ENCODE peak calls at places on chromosomes 5 and 9, in ten cellular contexts. One of them, this sample, is unnamed. For H3K36me3, the result is how much of the 10 kb centered on the place peaks cover.

GRCh38 chr9:71680189-71680983 is 87.9 kb downstream of the CEMIP2 start:
- DNase-seq in vagina: no peak
- DNase-seq in tibial artery: no peak
- DNase-seq in left ventricle myocardium inferior: no peak
- DNase-seq in CD4-positive, CD25-positive, alpha-beta regulatory T cell: no peak
- DNase-seq in stomach: no peak
- DNase-seq in tibial nerve: no peak
- DNase-seq in transverse colon: no peak
- DNase-seq in heart right ventricle: no peak
- DNase-seq in Caco-2: peak
- DNase-seq in this sample: no peak

GRCh38 chr9:5718296-5719032 is 89.6 kb downstream of the RIC1 start:
- DNase-seq in vagina: no peak
- DNase-seq in tibial artery: no peak
- DNase-seq in left ventricle myocardium inferior: no peak
- DNase-seq in CD4-positive, CD25-positive, alpha-beta regulatory T cell: no peak
- DNase-seq in stomach: no peak
- DNase-seq in tibial nerve: no peak
- DNase-seq in transverse colon: no peak
- DNase-seq in heart right ventricle: no peak
- DNase-seq in Caco-2: no peak
- DNase-seq in this sample: no peak

GRCh38 chr9:130034570-130034969 is 8.4 kb downstream of the FNBP1 start:
- DNase-seq in vagina: no peak
- DNase-seq in tibial artery: no peak
- DNase-seq in left ventricle myocardium inferior: no peak
- DNase-seq in CD4-positive, CD25-positive, alpha-beta regulatory T cell: no peak
- DNase-seq in stomach: no peak
- DNase-seq in tibial nerve: no peak
- DNase-seq in transverse colon: no peak
- DNase-seq in heart right ventricle: no peak
- DNase-seq in Caco-2: no peak
- DNase-seq in this sample: no peak

GRCh38 chr9:97567182-97567893 is 65.8 kb downstream of the TSTD2 start:
- DNase-seq in vagina: no peak
- DNase-seq in tibial artery: peak
- DNase-seq in left ventricle myocardium inferior: no peak
- DNase-seq in CD4-positive, CD25-positive, alpha-beta regulatory T cell: no peak
- DNase-seq in stomach: no peak
- DNase-seq in tibial nerve: no peak
- DNase-seq in transverse colon: no peak
- DNase-seq in heart right ventricle: no peak
- DNase-seq in Caco-2: no peak
- DNase-seq in this sample: no peak

GRCh38 chr9:38343037-38343436 is 49.5 kb upstream of the ALDH1B1 start:
- DNase-seq in vagina: peak
- DNase-seq in tibial artery: no peak
- DNase-seq in left ventricle myocardium inferior: no peak
- DNase-seq in CD4-positive, CD25-positive, alpha-beta regulatory T cell: no peak
- DNase-seq in stomach: no peak
- DNase-seq in tibial nerve: no peak
- DNase-seq in transverse colon: no peak
- DNase-seq in heart right ventricle: no peak
- DNase-seq in Caco-2: no peak
- DNase-seq in this sample: no peak

GRCh38 chr9:103364753-103365152 is 369.6 kb downstream of the CYLC2 start:
- DNase-seq in vagina: no peak
- DNase-seq in tibial artery: no peak
- DNase-seq in left ventricle myocardium inferior: no peak
- DNase-seq in CD4-positive, CD25-positive, alpha-beta regulatory T cell: no peak
- DNase-seq in stomach: no peak
- DNase-seq in tibial nerve: no peak
- DNase-seq in transverse colon: no peak
- DNase-seq in heart right ventricle: no peak
- DNase-seq in Caco-2: no peak
- DNase-seq in this sample: peak

GRCh38 chr5:143231426-143231825 is 172.1 kb downstream of the NR3C1 start:
- DNase-seq in vagina: no peak
- DNase-seq in tibial artery: no peak
- DNase-seq in left ventricle myocardium inferior: no peak
- DNase-seq in CD4-positive, CD25-positive, alpha-beta regulatory T cell: no peak
- DNase-seq in stomach: no peak
- DNase-seq in tibial nerve: no peak
- DNase-seq in transverse colon: no peak
- DNase-seq in heart right ventricle: no peak
- DNase-seq in Caco-2: no peak
- DNase-seq in this sample: no peak

GRCh38 chr9:114372971-114373591 is 14.7 kb downstream of the AKNA start:
- DNase-seq in vagina: no peak
- DNase-seq in tibial artery: peak
- DNase-seq in left ventricle myocardium inferior: peak
- DNase-seq in CD4-positive, CD25-positive, alpha-beta regulatory T cell: peak
- DNase-seq in stomach: peak
- DNase-seq in tibial nerve: no peak
- DNase-seq in transverse colon: peak
- DNase-seq in heart right ventricle: peak
- DNase-seq in Caco-2: no peak
- DNase-seq in this sample: no peak

GRCh38 chr5:76337949-76338589 is 65.0 kb upstream of the IQGAP2 start:
- DNase-seq in vagina: no peak
- DNase-seq in tibial artery: no peak
- DNase-seq in left ventricle myocardium inferior: no peak
- DNase-seq in CD4-positive, CD25-positive, alpha-beta regulatory T cell: peak
- DNase-seq in stomach: peak
- DNase-seq in tibial nerve: no peak
- DNase-seq in transverse colon: peak
- DNase-seq in heart right ventricle: no peak
- DNase-seq in Caco-2: peak
- DNase-seq in this sample: peak

GRCh38 chr5:54785729-54786548 is 199.5 kb downstream of the ESM1 start:
- DNase-seq in vagina: no peak
- DNase-seq in tibial artery: peak
- DNase-seq in left ventricle myocardium inferior: peak
- DNase-seq in CD4-positive, CD25-positive, alpha-beta regulatory T cell: no peak
- DNase-seq in stomach: no peak
- DNase-seq in tibial nerve: peak
- DNase-seq in transverse colon: peak
- DNase-seq in heart right ventricle: peak
- DNase-seq in Caco-2: no peak
- DNase-seq in this sample: no peak

DNA sequence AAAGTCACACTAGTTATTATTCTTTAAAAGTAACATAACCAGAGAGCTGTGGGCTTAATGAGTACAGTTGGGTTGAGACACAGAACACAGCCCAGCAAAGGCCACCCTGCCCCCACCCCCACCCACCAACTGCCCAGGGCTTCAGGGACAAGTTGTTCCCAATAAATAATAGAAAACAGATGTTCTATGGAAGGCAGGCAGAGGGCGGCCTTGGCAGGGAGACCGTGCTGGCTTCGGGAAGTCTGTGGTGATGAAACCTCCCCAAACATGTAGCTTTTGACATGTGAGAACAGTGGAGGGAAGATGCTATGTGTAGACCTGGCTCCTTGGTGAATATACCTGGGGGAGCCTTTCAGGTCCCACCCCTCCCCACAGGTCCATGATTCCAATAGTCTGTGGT is 10.0 kb downstream of the TRAF1 start:
- DNase-seq in vagina: no peak
- DNase-seq in tibial artery: peak
- DNase-seq in left ventricle myocardium inferior: peak
- DNase-seq in CD4-positive, CD25-positive, alpha-beta regulatory T cell: no peak
- DNase-seq in stomach: no peak
- DNase-seq in tibial nerve: peak
- DNase-seq in transverse colon: no peak
- DNase-seq in heart right ventricle: no peak
- DNase-seq in Caco-2: no peak
- DNase-seq in this sample: no peak
- H3K36me3 ChIP-seq in vagina: under half
- H3K36me3 ChIP-seq in tibial artery: under half
- H3K36me3 ChIP-seq in left ventricle myocardium inferior: under half
- H3K36me3 ChIP-seq in CD4-positive, CD25-positive, alpha-beta regulatory T cell: half or more
- H3K36me3 ChIP-seq in stomach: under half
- H3K36me3 ChIP-seq in tibial nerve: under half
- H3K36me3 ChIP-seq in transverse colon: under half
- H3K36me3 ChIP-seq in heart right ventricle: under half
- H3K36me3 ChIP-seq in Caco-2: under half
- H3K36me3 ChIP-seq in this sample: under half

GRCh38 chr9:37035472-37036236 is 1.6 kb upstream of the PAX5 start:
- DNase-seq in vagina: no peak
- DNase-seq in tibial artery: no peak
- DNase-seq in left ventricle myocardium inferior: no peak
- DNase-seq in CD4-positive, CD25-positive, alpha-beta regulatory T cell: no peak
- DNase-seq in stomach: no peak
- DNase-seq in tibial nerve: no peak
- DNase-seq in transverse colon: no peak
- DNase-seq in heart right ventricle: no peak
- DNase-seq in Caco-2: peak
- DNase-seq in this sample: no peak
- H3K4me3 ChIP-seq in vagina: no peak
- H3K4me3 ChIP-seq in tibial artery: no peak
- H3K4me3 ChIP-seq in left ventricle myocardium inferior: peak
- H3K4me3 ChIP-seq in CD4-positive, CD25-positive, alpha-beta regulatory T cell: peak
- H3K4me3 ChIP-seq in stomach: no peak
- H3K4me3 ChIP-seq in tibial nerve: no peak
- H3K4me3 ChIP-seq in transverse colon: no peak
- H3K4me3 ChIP-seq in heart right ventricle: peak
- H3K4me3 ChIP-seq in Caco-2: peak
- H3K4me3 ChIP-seq in this sample: no peak

GRCh38 chr5:14319102-14319501 is 176.0 kb downstream of the TRIO start:
- DNase-seq in vagina: no peak
- DNase-seq in tibial artery: no peak
- DNase-seq in left ventricle myocardium inferior: no peak
- DNase-seq in CD4-positive, CD25-positive, alpha-beta regulatory T cell: no peak
- DNase-seq in stomach: no peak
- DNase-seq in tibial nerve: no peak
- DNase-seq in transverse colon: no peak
- DNase-seq in heart right ventricle: no peak
- DNase-seq in Caco-2: no peak
- DNase-seq in this sample: no peak
- H3K36me3 ChIP-seq in vagina: under half
- H3K36me3 ChIP-seq in tibial artery: half or more
- H3K36me3 ChIP-seq in left ventricle myocardium inferior: under half
- H3K36me3 ChIP-seq in CD4-positive, CD25-positive, alpha-beta regulatory T cell: under half
- H3K36me3 ChIP-seq in stomach: half or more
- H3K36me3 ChIP-seq in tibial nerve: under half
- H3K36me3 ChIP-seq in transverse colon: under half
- H3K36me3 ChIP-seq in heart right ventricle: half or more
- H3K36me3 ChIP-seq in Caco-2: under half
- H3K36me3 ChIP-seq in this sample: under half

GRCh38 chr9:124506433-124506832 is 766 bp downstream of the NR5A1 start:
- DNase-seq in vagina: no peak
- DNase-seq in tibial artery: no peak
- DNase-seq in left ventricle myocardium inferior: no peak
- DNase-seq in CD4-positive, CD25-positive, alpha-beta regulatory T cell: no peak
- DNase-seq in stomach: no peak
- DNase-seq in tibial nerve: no peak
- DNase-seq in transverse colon: no peak
- DNase-seq in heart right ventricle: no peak
- DNase-seq in Caco-2: no peak
- DNase-seq in this sample: no peak

GRCh38 chr9:124505901-124506346 is 1.3 kb downstream of the NR5A1 start:
- DNase-seq in vagina: no peak
- DNase-seq in tibial artery: no peak
- DNase-seq in left ventricle myocardium inferior: no peak
- DNase-seq in CD4-positive, CD25-positive, alpha-beta regulatory T cell: no peak
- DNase-seq in stomach: no peak
- DNase-seq in tibial nerve: no peak
- DNase-seq in transverse colon: no peak
- DNase-seq in heart right ventricle: no peak
- DNase-seq in Caco-2: no peak
- DNase-seq in this sample: no peak

GRCh38 chr9:124507880-124508432 is 757 bp upstream of the NR5A1 start:
- DNase-seq in vagina: no peak
- DNase-seq in tibial artery: no peak
- DNase-seq in left ventricle myocardium inferior: no peak
- DNase-seq in CD4-positive, CD25-positive, alpha-beta regulatory T cell: no peak
- DNase-seq in stomach: no peak
- DNase-seq in tibial nerve: no peak
- DNase-seq in transverse colon: no peak
- DNase-seq in heart right ventricle: no peak
- DNase-seq in Caco-2: no peak
- DNase-seq in this sample: no peak

GRCh38 chr9:124505006-124505900 is 1.9 kb downstream of the NR5A1 start:
- DNase-seq in vagina: no peak
- DNase-seq in tibial artery: no peak
- DNase-seq in left ventricle myocardium inferior: no peak
- DNase-seq in CD4-positive, CD25-positive, alpha-beta regulatory T cell: no peak
- DNase-seq in stomach: no peak
- DNase-seq in tibial nerve: no peak
- DNase-seq in transverse colon: no peak
- DNase-seq in heart right ventricle: no peak
- DNase-seq in Caco-2: no peak
- DNase-seq in this sample: no peak

GRCh38 chr9:124506931-124507879 is at the start of gene NR5A1:
- DNase-seq in vagina: no peak
- DNase-seq in tibial artery: no peak
- DNase-seq in left ventricle myocardium inferior: no peak
- DNase-seq in CD4-positive, CD25-positive, alpha-beta regulatory T cell: no peak
- DNase-seq in stomach: no peak
- DNase-seq in tibial nerve: no peak
- DNase-seq in transverse colon: no peak
- DNase-seq in heart right ventricle: no peak
- DNase-seq in Caco-2: no peak
- DNase-seq in this sample: no peak
- H3K4me3 ChIP-seq in vagina: no peak
- H3K4me3 ChIP-seq in tibial artery: no peak
- H3K4me3 ChIP-seq in left ventricle myocardium inferior: no peak
- H3K4me3 ChIP-seq in CD4-positive, CD25-positive, alpha-beta regulatory T cell: no peak
- H3K4me3 ChIP-seq in stomach: no peak
- H3K4me3 ChIP-seq in tibial nerve: no peak
- H3K4me3 ChIP-seq in transverse colon: no peak
- H3K4me3 ChIP-seq in heart right ventricle: no peak
- H3K4me3 ChIP-seq in Caco-2: no peak
- H3K4me3 ChIP-seq in this sample: no peak

DNA sequence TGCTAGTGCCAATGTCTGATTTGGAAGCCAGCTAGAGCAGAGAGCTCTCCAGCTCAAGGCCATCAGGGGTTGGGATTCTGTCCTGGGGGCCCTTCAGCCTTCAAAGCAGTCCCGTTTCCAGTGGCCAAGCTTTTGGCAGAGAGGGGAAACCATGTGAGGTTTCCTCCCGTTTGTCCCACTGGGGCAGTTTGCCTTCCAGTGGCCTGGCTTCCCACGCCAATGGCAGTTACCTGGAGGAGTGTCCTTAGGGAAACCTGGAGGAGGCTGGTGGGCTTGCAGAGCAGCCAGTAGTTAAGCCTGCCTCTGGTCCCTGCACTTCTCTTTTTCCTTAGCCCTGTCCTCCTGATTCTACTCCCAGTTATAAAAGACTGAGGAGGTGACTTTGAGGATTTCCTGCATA is 37.7 kb downstream of the FGD3 start:
- DNase-seq in vagina: no peak
- DNase-seq in tibial artery: no peak
- DNase-seq in left ventricle myocardium inferior: no peak
- DNase-seq in CD4-positive, CD25-positive, alpha-beta regulatory T cell: no peak
- DNase-seq in stomach: no peak
- DNase-seq in tibial nerve: no peak
- DNase-seq in transverse colon: no peak
- DNase-seq in heart right ventricle: no peak
- DNase-seq in Caco-2: no peak
- DNase-seq in this sample: no peak
- H3K36me3 ChIP-seq in vagina: under half
- H3K36me3 ChIP-seq in tibial artery: under half
- H3K36me3 ChIP-seq in left ventricle myocardium inferior: under half
- H3K36me3 ChIP-seq in CD4-positive, CD25-positive, alpha-beta regulatory T cell: under half
- H3K36me3 ChIP-seq in stomach: under half
- H3K36me3 ChIP-seq in tibial nerve: under half
- H3K36me3 ChIP-seq in transverse colon: under half
- H3K36me3 ChIP-seq in heart right ventricle: under half
- H3K36me3 ChIP-seq in Caco-2: under half
- H3K36me3 ChIP-seq in this sample: under half